ENCODE peak calls at places on chromosome 3, in seven cellular contexts. V is MM.1S, F is right lobe of liver, S is tibial artery, C is astrocyte, Z is HAP-1, R is small intestine. H is an unnamed sample.
A peak's percentile ranks its signal among the peaks of the same experiment; 100 is the strongest.

GRCh38 chr3:158057666-158058065 is 48.6 kb downstream of the SHOX2 start:
- DNase-seq in V (no peak), S (no peak), R (no peak), F (no peak), C (no peak), Z (no peak), H (no peak)

GRCh38 chr3:10614160-10614559 is 108.8 kb upstream of the ATP2B2 start:
- DNase-seq in C (no peak), V (no peak), Z (no peak), R (no peak), F (no peak), S (no peak), H (no peak)

GRCh38 chr3:166351461-166351860 is 514.2 kb upstream of the BCHE start:
- DNase-seq in F (no peak), V (no peak), Z (no peak), C (peak; percentile 36), S (no peak), R (no peak), H (no peak)

GRCh38 chr3:42572278-42572677 is 9.5 kb downstream of the SEC22C start:
- DNase-seq in S (no peak), R (peak; percentile 56), Z (peak; percentile 71), F (peak; percentile 25), C (no peak), V (peak; percentile 45), H (no peak)

GRCh38 chr3:57073628-57074027 is 13.2 kb downstream of the SPATA12 start:
- DNase-seq in C (no peak), V (no peak), S (no peak), R (no peak), Z (no peak), F (no peak), H (peak; percentile 66)

GRCh38 chr3:197490098-197490497 is 65.7 kb downstream of the BDH1 start:
- DNase-seq in C (peak; percentile 86), V (no peak), Z (peak; percentile 63), S (no peak), R (no peak), F (no peak), H (no peak)

GRCh38 chr3:185737020-185737419 is 87.8 kb downstream of the IGF2BP2 start:
- DNase-seq in C (peak; percentile 41), V (no peak), Z (no peak), R (no peak), S (no peak), F (no peak), H (no peak)

GRCh38 chr3:40695848-40696247 is 171.1 kb downstream of the ZNF621 start:
- DNase-seq in C (no peak), S (no peak), F (no peak), R (no peak), Z (no peak), V (no peak), H (no peak)

GRCh38 chr3:159246385-159246784 is 444.5 kb downstream of the MFSD1 start:
- DNase-seq in V (no peak), Z (no peak), R (no peak), F (no peak), C (no peak), S (no peak), H (no peak)

GRCh38 chr3:117887896-117888295 is 1146.8 kb downstream of the IGSF11 start:
- DNase-seq in V (no peak), F (no peak), S (no peak), R (no peak), Z (no peak), C (peak; percentile 40), H (no peak)

GRCh38 chr3:184423567-184423966 is 43.7 kb downstream of the CHRD start:
- DNase-seq in S (no peak), F (no peak), R (no peak), Z (no peak), V (peak; percentile 90), C (no peak), H (peak; percentile 11)

GRCh38 chr3:70943886-70944285 is 631.4 kb upstream of the MDFIC2 start:
- DNase-seq in R (no peak), V (no peak), S (no peak), Z (no peak), C (peak; percentile 41), F (no peak), H (no peak)

GRCh38 chr3:46135475-46135874 is 72.6 kb downstream of the CCR1 start:
- DNase-seq in Z (no peak), F (no peak), R (no peak), S (peak; percentile 33), C (no peak), V (no peak), H (no peak)

GRCh38 chr3:101383156-101383575 is 62.8 kb upstream of the IMPG2 start:
- DNase-seq in Z (no peak), V (no peak), S (no peak), R (no peak), F (no peak), C (peak; percentile 12), H (no peak)

GRCh38 chr3:16511561-16512434 is 1.7 kb downstream of the RFTN1 start:
- DNase-seq in S (peak; percentile 64), F (peak; percentile 49), C (peak; percentile 89), R (peak; percentile 51), Z (no peak), V (no peak), H (peak; percentile 87)

GRCh38 chr3:178709047-178709446 is 172.8 kb downstream of the KCNMB2 start:
- DNase-seq in S (no peak), R (no peak), F (no peak), Z (peak; percentile 60), V (no peak), C (no peak), H (no peak)

GRCh38 chr3:131794766-131795381 is 239.9 kb downstream of the CPNE4 start:
- DNase-seq in V (peak; percentile 66), R (peak; percentile 57), S (no peak), C (peak; percentile 34), Z (peak; percentile 57), F (no peak), H (no peak)

DNA sequence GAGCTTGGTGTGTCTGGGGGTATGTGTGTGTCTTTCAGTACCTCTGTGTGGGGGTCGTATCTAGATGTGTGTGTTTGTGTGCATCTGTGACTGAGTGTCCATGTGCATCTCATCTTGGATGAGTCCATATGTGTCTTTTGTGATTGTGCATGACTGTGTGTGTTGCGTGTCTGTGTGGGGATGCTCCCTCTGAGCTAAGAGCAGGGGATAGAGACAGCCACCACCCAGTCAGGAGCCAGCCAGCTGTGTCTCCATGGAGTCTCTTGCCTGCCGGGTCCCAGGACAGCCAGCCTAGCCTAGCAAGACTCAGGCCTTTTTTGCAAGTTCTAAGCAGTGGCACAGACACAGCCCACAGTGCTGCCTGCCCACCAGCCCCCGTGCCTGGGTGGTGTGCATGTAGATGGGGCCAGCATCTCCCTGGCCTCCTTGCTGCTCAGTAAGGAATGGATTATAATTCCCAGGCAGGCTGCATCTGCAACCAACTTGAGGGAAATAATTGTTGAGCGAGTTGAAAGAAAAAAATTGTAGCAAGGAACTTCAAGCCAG is 36.1 kb upstream of the MRPS22 start:
- DNase-seq in S (no peak), F (no peak), Z (no peak), R (no peak), C (no peak), V (no peak), H (no peak)
- H3K4me1 ChIP-seq in S (no peaks in the 10 kb centered on the region), F (no peaks in the 10 kb centered on the region), Z (no peaks in the 10 kb centered on the region), R (no peaks in the 10 kb centered on the region), C (peaks cover 42% of the 10 kb centered on the region), V (no peaks in the 10 kb centered on the region), H (no peaks in the 10 kb centered on the region)

DNA sequence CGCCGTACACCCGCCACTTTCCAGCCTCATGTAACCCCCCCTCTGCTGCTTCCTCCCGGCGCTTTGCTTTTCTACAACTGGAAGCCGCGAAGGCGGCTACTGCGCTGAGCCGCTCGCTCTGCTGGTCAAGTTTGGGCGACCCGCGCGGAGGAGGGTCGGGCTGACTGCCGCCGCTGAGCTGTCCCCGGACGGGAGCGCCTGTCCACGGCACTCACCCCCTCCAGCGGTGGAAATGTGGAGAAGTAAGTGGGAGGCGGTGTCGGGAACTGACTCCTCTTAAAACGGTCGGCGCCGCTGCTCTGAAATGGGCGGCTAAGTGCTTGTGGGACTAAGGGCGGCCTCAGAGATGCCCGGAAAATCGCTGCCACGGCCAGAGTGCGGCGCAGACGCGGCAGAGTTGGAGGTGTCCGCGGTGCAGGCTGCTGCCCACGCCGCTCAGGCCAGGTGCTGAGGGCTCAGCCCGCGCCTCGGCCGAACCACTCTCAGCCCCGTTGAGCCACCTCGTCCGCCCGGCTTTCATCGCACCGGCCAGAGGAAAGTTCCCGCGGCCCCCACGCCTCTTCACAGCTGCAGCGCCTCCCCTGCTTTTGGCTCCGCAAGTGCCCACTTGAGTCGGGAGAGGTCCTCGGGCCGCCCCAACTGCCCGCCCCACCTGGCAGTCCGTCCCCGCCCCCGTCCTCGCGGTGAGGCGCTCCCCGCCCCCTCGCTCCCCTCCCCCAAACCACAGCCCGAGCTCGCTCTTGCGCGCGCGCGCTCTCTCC is 394 bp upstream of the EPHA6 start:
- DNase-seq in Z (peak; percentile 76), S (peak; percentile 32), R (peak; percentile 3), F (peak; percentile 58), V (peak; percentile 25), C (peak; percentile 36), H (peak; percentile 84)
- H3K4me1 ChIP-seq in Z (no peaks in the 10 kb centered on the region), S (peaks cover 30% of the 10 kb centered on the region), R (no peaks in the 10 kb centered on the region), F (no peaks in the 10 kb centered on the region), V (peaks cover 4% of the 10 kb centered on the region), C (peaks cover 3% of the 10 kb centered on the region), H (peaks cover 7% of the 10 kb centered on the region)

GRCh38 chr3:64627042-64627441 is 60.8 kb downstream of the ADAMTS9 start:
- DNase-seq in C (no peak), V (no peak), S (no peak), Z (no peak), R (no peak), F (no peak), H (no peak)

GRCh38 chr3:64634461-64634860 is 53.3 kb downstream of the ADAMTS9 start:
- DNase-seq in S (no peak), F (no peak), R (no peak), V (no peak), Z (no peak), C (no peak), H (no peak)

GRCh38 chr3:64627471-64628321 is 60.1 kb downstream of the ADAMTS9 start:
- DNase-seq in C (no peak), F (no peak), V (no peak), R (peak; percentile 9), Z (no peak), S (no peak), H (no peak)

GRCh38 chr3:64631951-64632350 is 55.8 kb downstream of the ADAMTS9 start:
- DNase-seq in F (no peak), V (no peak), S (no peak), Z (no peak), C (no peak), R (no peak), H (no peak)
- H3K4me1 ChIP-seq in F (no peaks in the 10 kb centered on the region), V (no peaks in the 10 kb centered on the region), S (no peaks in the 10 kb centered on the region), Z (no peaks in the 10 kb centered on the region), C (no peaks in the 10 kb centered on the region), R (no peaks in the 10 kb centered on the region), H (no peaks in the 10 kb centered on the region)

DNA sequence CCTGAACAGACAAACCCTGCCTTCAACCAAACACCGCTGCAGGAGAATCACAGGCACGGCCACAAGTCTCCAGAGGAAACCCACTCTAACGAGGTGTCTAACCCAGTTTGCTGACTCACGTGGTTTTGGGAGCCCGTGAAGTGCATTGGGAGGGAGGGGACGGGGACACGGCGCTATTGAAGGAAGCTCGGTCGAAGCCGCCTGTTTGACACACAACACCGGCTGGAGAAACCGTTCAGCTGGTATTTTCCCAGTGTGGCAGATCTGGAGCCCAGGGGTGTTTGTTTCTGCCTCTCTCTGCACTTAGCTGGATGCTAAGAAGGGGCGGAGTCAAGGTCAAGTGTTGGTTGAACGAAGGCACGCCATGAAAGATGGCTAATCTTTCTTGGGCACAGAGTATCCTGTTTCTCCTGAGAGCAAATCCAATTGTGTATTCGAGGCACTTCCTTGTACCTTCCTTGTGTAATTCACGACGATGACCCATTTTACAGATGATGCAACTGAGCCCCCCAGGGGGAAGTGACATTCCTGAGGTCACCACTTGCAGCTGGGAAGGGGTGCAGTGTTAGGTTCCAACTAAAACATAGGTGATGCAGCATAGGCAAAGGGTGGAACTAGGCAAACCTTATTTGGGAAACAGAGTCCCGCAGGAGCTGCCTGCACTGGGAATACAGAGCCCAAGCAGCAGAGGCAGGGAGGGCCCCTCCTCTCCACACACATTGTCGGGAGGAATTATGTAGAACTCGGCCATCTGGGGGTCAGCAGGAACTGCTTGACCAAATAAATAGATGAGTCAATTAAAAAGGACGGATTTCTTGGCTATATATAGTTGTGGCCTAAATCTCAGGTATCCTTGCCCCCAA is 22.5 kb downstream of the SLC6A6 start:
- DNase-seq in R (no peak), V (no peak), Z (no peak), C (no peak), S (no peak), F (no peak), H (no peak)
- H3K4me1 ChIP-seq in R (peaks cover 11% of the 10 kb centered on the region), V (peaks cover 8% of the 10 kb centered on the region), Z (no peaks in the 10 kb centered on the region), C (peaks cover 23% of the 10 kb centered on the region), S (no peaks in the 10 kb centered on the region), F (no peaks in the 10 kb centered on the region), H (peaks cover 26% of the 10 kb centered on the region)